ENCODE peak calls at places on chromosomes 13 and 19, in five cellular contexts. U, F, Q, O and J are unnamed samples.

GRCh38 chr19:45164577-45165335 is 4.0 kb upstream of the NKPD1 start:
- DNase-seq in U (peak; percentile 47), O (peak; percentile 45), F (peak; percentile 34), Q (peak; percentile 36), J (no peak)

GRCh38 chr13:112880221-112880641 is 88.8 kb upstream of the MCF2L start:
- DNase-seq in F (no peak), U (no peak), Q (no peak), O (no peak), J (no peak)

GRCh38 chr13:107421951-107422350 is 793.4 kb downstream of the LIG4 start:
- DNase-seq in U (no peak), Q (no peak), F (no peak), O (no peak), J (no peak)

GRCh38 chr13:68506888-68507551 is 1276.9 kb upstream of the PCDH9 start:
- DNase-seq in F (no peak), O (no peak), Q (no peak), U (no peak), J (no peak)

GRCh38 chr13:110092869-110093268 is 214.1 kb downstream of the COL4A1 start:
- DNase-seq in O (no peak), U (no peak), F (no peak), Q (no peak), J (no peak)

GRCh38 chr19:28169168-28169862 is 1043.6 kb downstream of the UQCRFS1 start:
- DNase-seq in O (no peak), U (no peak), F (no peak), Q (no peak), J (no peak)

GRCh38 chr19:2291185-2291751 is 9.3 kb upstream of the PEAK3 start:
- DNase-seq in F (no peak), U (no peak), O (no peak), Q (no peak), J (no peak)

GRCh38 chr19:48544856-48545750 is 6.9 kb upstream of the SULT2B1 start:
- DNase-seq in U (no peak), F (no peak), Q (no peak), O (no peak), J (no peak)

GRCh38 chr13:22703601-22704209 is 477.1 kb upstream of the SGCG start:
- DNase-seq in F (no peak), O (no peak), Q (no peak), U (no peak), J (no peak)

GRCh38 chr19:801861-802496 is 4.7 kb downstream of the PTBP1 start:
- DNase-seq in U (peak; percentile 70), O (no peak), F (no peak), Q (no peak), J (no peak)

GRCh38 chr19:604355-604754 is 14.7 kb downstream of the HCN2 start:
- DNase-seq in U (no peak), Q (no peak), F (no peak), O (no peak), J (peak; percentile 66)

GRCh38 chr13:104473936-104474335 is 1407.7 kb upstream of the SLC10A2 start:
- DNase-seq in U (no peak), Q (no peak), O (no peak), F (no peak), J (no peak)

GRCh38 chr13:113965968-113966884 is 7.7 kb downstream of the C13orf46 start:
- DNase-seq in Q (no peak), O (no peak), F (no peak), U (no peak), J (no peak)

GRCh38 chr19:41264581-41265375 is 606 bp downstream of the HNRNPUL1 start:
- DNase-seq in O (peak; percentile 39), U (peak; percentile 59), F (peak; percentile 47), Q (peak; percentile 53), J (peak; percentile 76)

GRCh38 chr13:46698015-46698414 is 98.9 kb downstream of the ESD start:
- DNase-seq in Q (no peak), U (peak; percentile 71), O (no peak), F (peak; percentile 47), J (no peak)

GRCh38 chr13:95536629-95537241 is 15.8 kb upstream of the CLDN10 start:
- DNase-seq in F (no peak), U (no peak), O (no peak), Q (peak; percentile 10), J (no peak)

GRCh38 chr13:52067237-52067636 is 42.7 kb downstream of the UTP14C start:
- DNase-seq in U (no peak), Q (no peak), F (no peak), O (no peak), J (no peak)

GRCh38 chr19:21604351-21604926 is 99.0 kb downstream of the ZNF429 start:
- DNase-seq in Q (peak; percentile 52), U (no peak), F (no peak), O (peak; percentile 15), J (peak; percentile 79)

GRCh38 chr19:45768644-45769053 is 403 bp downstream of the SIX5 start:
- DNase-seq in Q (peak; percentile 34), F (no peak), U (peak; percentile 61), O (no peak), J (peak; percentile 63)